ENCODE peak calls at places on chromosomes 7 and 10, in six cellular contexts. P is activated CD4-positive, CD25-positive, alpha-beta regulatory T cell treated with anti-CD3 and anti-CD28 coated beads, Interleukin-2, amount 50 U/mL, for 72 hours; C is AG20443; N is SIG-M5; F is endothelial cell; Z is stimulated activated CD8-positive, alpha-beta memory T cell treated with anti-CD3 and anti-CD28 coated beads, Interleukin-15, amount 100 ng/mL, for 24 hours. U is an unnamed sample.
A peak's percentile ranks its signal among the peaks of the same experiment; 100 is the strongest.

GRCh38 chr10:112383325-112383724 is 9.4 kb downstream of the ACSL5 start:
- DNase-seq in N (no peak), C (peak; percentile 64), F (no peak), Z (no peak), P (no peak), U (no peak)

GRCh38 chr7:74324499-74325229 is 35.5 kb downstream of the CLIP2 start:
- DNase-seq in Z (no peak), C (peak; percentile 7), N (no peak), P (no peak), F (no peak), U (no peak)

GRCh38 chr7:47228386-47229014 is 353.4 kb downstream of the TNS3 start:
- DNase-seq in Z (no peak), P (no peak), N (no peak), C (no peak), F (no peak), U (no peak)

GRCh38 chr7:1665721-1666250 is 4.3 kb upstream of the ELFN1 start:
- DNase-seq in F (peak; percentile 49), N (no peak), P (peak; percentile 34), Z (no peak), C (peak; percentile 80), U (peak; percentile 71)

GRCh38 chr7:106054971-106055370 is 57.1 kb downstream of the SYPL1 start:
- DNase-seq in N (no peak), P (no peak), C (no peak), F (no peak), Z (no peak), U (peak; percentile 6)

GRCh38 chr7:66138994-66139752 is 24.5 kb downstream of the CRCP start:
- DNase-seq in P (no peak), Z (no peak), C (no peak), N (no peak), F (no peak), U (no peak)

GRCh38 chr10:32318476-32318896 is 28.5 kb downstream of the EPC1 start:
- DNase-seq in C (peak; percentile 37), P (no peak), F (no peak), Z (no peak), N (no peak), U (no peak)

GRCh38 chr10:26858707-26859034 is 2.1 kb downstream of the ABI1 start:
- DNase-seq in C (no peak), N (no peak), F (no peak), Z (no peak), P (no peak), U (no peak)

GRCh38 chr10:17682236-17682946 is 38.4 kb downstream of the STAM start:
- DNase-seq in Z (no peak), F (no peak), P (no peak), C (no peak), N (no peak), U (no peak)

GRCh38 chr7:44761207-44762161 is 12.8 kb downstream of the ZMIZ2 start:
- DNase-seq in F (no peak), Z (no peak), P (no peak), C (peak; percentile 95), N (no peak), U (no peak)

GRCh38 chr7:45568536-45569289 is 5.5 kb upstream of the ADCY1 start:
- DNase-seq in P (no peak), C (no peak), F (no peak), N (no peak), Z (no peak), U (no peak)

GRCh38 chr10:75115137-75115536 is 3.7 kb downstream of the SAMD8 start:
- DNase-seq in F (no peak), C (no peak), N (no peak), P (no peak), Z (no peak), U (no peak)

GRCh38 chr7:76069238-76069638 is 21.3 kb downstream of the MDH2 start:
- DNase-seq in C (peak; percentile 77), F (no peak), Z (no peak), P (no peak), N (peak; percentile 4), U (no peak)

GRCh38 chr7:92404170-92404614 is 43.1 kb upstream of the GATAD1 start:
- DNase-seq in N (no peak), Z (no peak), C (no peak), F (no peak), P (no peak), U (no peak)

GRCh38 chr10:94218496-94219183 is 144.1 kb downstream of the NOC3L start:
- DNase-seq in N (no peak), F (no peak), C (peak; percentile 50), Z (no peak), P (no peak), U (no peak)

GRCh38 chr10:36003688-36004087 is 361.6 kb upstream of the FZD8 start:
- DNase-seq in N (no peak), C (no peak), P (no peak), Z (no peak), F (no peak), U (no peak)

GRCh38 chr10:110346914-110347313 is 42.2 kb upstream of the SMNDC1 start:
- DNase-seq in C (no peak), F (no peak), Z (no peak), N (no peak), P (no peak), U (no peak)

GRCh38 chr7:145909956-145910611 is 206.5 kb upstream of the CNTNAP2 start:
- DNase-seq in P (no peak), C (no peak), N (no peak), Z (no peak), F (no peak), U (no peak)

GRCh38 chr7:601573-602340 is 82.1 kb upstream of the PDGFA start:
- DNase-seq in Z (peak; percentile 67), F (no peak), C (peak; percentile 40), P (peak; percentile 83), N (no peak), U (peak; percentile 90)

GRCh38 chr10:1788401-1788800 is 51.1 kb upstream of the ADARB2 start:
- DNase-seq in C (no peak), N (no peak), Z (no peak), P (no peak), F (no peak), U (no peak)

GRCh38 chr7:130719550-130719949 is 14.5 kb downstream of the KLF14 start:
- DNase-seq in C (no peak), F (no peak), P (no peak), N (no peak), Z (no peak), U (no peak)

GRCh38 chr7:30091431-30092386 is 43.1 kb upstream of the MTURN start:
- DNase-seq in F (no peak), C (peak; percentile 81), N (no peak), Z (no peak), P (no peak), U (no peak)

GRCh38 chr10:9069136-9069535 is 1014.6 kb downstream of the GATA3 start:
- DNase-seq in Z (no peak), N (no peak), C (no peak), P (no peak), F (no peak), U (no peak)

GRCh38 chr7:30805931-30806330 is 34.7 kb downstream of the MINDY4 start:
- DNase-seq in Z (no peak), C (no peak), N (no peak), F (no peak), P (no peak), U (no peak)

GRCh38 chr7:96040250-96040772 is 268.0 kb downstream of the DYNC1I1 start:
- DNase-seq in P (no peak), Z (no peak), N (no peak), C (no peak), F (no peak), U (no peak)

GRCh38 chr7:129825005-129825553 is 127.7 kb downstream of the UBE2H start:
- DNase-seq in Z (no peak), P (no peak), C (peak; percentile 74), F (peak; percentile 60), N (no peak), U (peak; percentile 91)

GRCh38 chr10:34116780-34117179 is 698.3 kb downstream of the PARD3 start:
- DNase-seq in P (no peak), N (no peak), C (no peak), F (no peak), Z (no peak), U (no peak)

GRCh38 chr10:46523881-46524470 is 32.5 kb downstream of the GPRIN2 start:
- DNase-seq in C (peak; percentile 73), F (no peak), P (peak; percentile 19), Z (no peak), N (no peak), U (peak; percentile 79)

GRCh38 chr7:130143986-130144618 is 61.1 kb downstream of the TMEM209 start:
- DNase-seq in P (no peak), N (no peak), F (peak; percentile 9), Z (no peak), C (no peak), U (peak; percentile 28)

GRCh38 chr10:119061352-119061751 is 19.3 kb downstream of the EIF3A start:
- DNase-seq in P (no peak), C (no peak), F (no peak), N (no peak), Z (no peak), U (no peak)

GRCh38 chr10:113480828-113481502 is 71.9 kb upstream of the HABP2 start:
- DNase-seq in P (no peak), F (no peak), Z (no peak), N (no peak), C (no peak), U (no peak)